ENCODE peak calls at places on chromosomes 2 and 18, in ten cellular contexts. One of them, this sample, is unnamed.

GRCh38 chr2:181258761-181259160 is 198.4 kb upstream of the ITGA4 start:
- DNase-seq in CD4-positive, alpha-beta T cell: no peak
- DNase-seq in fibroblast of pulmonary artery: peak
- DNase-seq in fibroblast of lung: no peak
- DNase-seq in WTC11: no peak
- DNase-seq in astrocyte of the spinal cord: peak
- DNase-seq in bronchial epithelial cell: peak
- DNase-seq in coronary artery: no peak
- DNase-seq in MM.1S: no peak
- DNase-seq in WERI-Rb-1: no peak
- DNase-seq in this sample: no peak

GRCh38 chr18:48948112-48949050 is 2.4 kb downstream of the SMAD7 start:
- DNase-seq in CD4-positive, alpha-beta T cell: peak
- DNase-seq in fibroblast of pulmonary artery: peak
- DNase-seq in fibroblast of lung: peak
- DNase-seq in WTC11: peak
- DNase-seq in astrocyte of the spinal cord: peak
- DNase-seq in bronchial epithelial cell: no peak
- DNase-seq in coronary artery: peak
- DNase-seq in MM.1S: peak
- DNase-seq in WERI-Rb-1: peak
- DNase-seq in this sample: peak

GRCh38 chr2:149692837-149693518 is 105.4 kb upstream of the MMADHC start:
- DNase-seq in CD4-positive, alpha-beta T cell: no peak
- DNase-seq in fibroblast of pulmonary artery: peak
- DNase-seq in fibroblast of lung: peak
- DNase-seq in WTC11: no peak
- DNase-seq in astrocyte of the spinal cord: no peak
- DNase-seq in bronchial epithelial cell: no peak
- DNase-seq in coronary artery: no peak
- DNase-seq in MM.1S: no peak
- DNase-seq in WERI-Rb-1: no peak
- DNase-seq in this sample: no peak

GRCh38 chr2:128316777-128317185 is 1.9 kb downstream of the HS6ST1 start:
- DNase-seq in CD4-positive, alpha-beta T cell: peak
- DNase-seq in fibroblast of pulmonary artery: no peak
- DNase-seq in fibroblast of lung: no peak
- DNase-seq in WTC11: no peak
- DNase-seq in astrocyte of the spinal cord: no peak
- DNase-seq in bronchial epithelial cell: no peak
- DNase-seq in coronary artery: peak
- DNase-seq in MM.1S: no peak
- DNase-seq in WERI-Rb-1: no peak
- DNase-seq in this sample: no peak

GRCh38 chr2:141341444-141341843 is 789.4 kb downstream of the LRP1B start:
- DNase-seq in CD4-positive, alpha-beta T cell: no peak
- DNase-seq in fibroblast of pulmonary artery: peak
- DNase-seq in fibroblast of lung: peak
- DNase-seq in WTC11: no peak
- DNase-seq in astrocyte of the spinal cord: peak
- DNase-seq in bronchial epithelial cell: peak
- DNase-seq in coronary artery: no peak
- DNase-seq in MM.1S: no peak
- DNase-seq in WERI-Rb-1: no peak
- DNase-seq in this sample: no peak

GRCh38 chr18:48715651-48716354 is 177.0 kb downstream of the CTIF start:
- DNase-seq in CD4-positive, alpha-beta T cell: no peak
- DNase-seq in fibroblast of pulmonary artery: no peak
- DNase-seq in fibroblast of lung: no peak
- DNase-seq in WTC11: no peak
- DNase-seq in astrocyte of the spinal cord: no peak
- DNase-seq in bronchial epithelial cell: no peak
- DNase-seq in coronary artery: no peak
- DNase-seq in MM.1S: no peak
- DNase-seq in WERI-Rb-1: no peak
- DNase-seq in this sample: peak

GRCh38 chr18:59861009-59861408 is 38.8 kb upstream of the PMAIP1 start:
- DNase-seq in CD4-positive, alpha-beta T cell: no peak
- DNase-seq in fibroblast of pulmonary artery: peak
- DNase-seq in fibroblast of lung: no peak
- DNase-seq in WTC11: no peak
- DNase-seq in astrocyte of the spinal cord: no peak
- DNase-seq in bronchial epithelial cell: no peak
- DNase-seq in coronary artery: no peak
- DNase-seq in MM.1S: no peak
- DNase-seq in WERI-Rb-1: no peak
- DNase-seq in this sample: no peak

GRCh38 chr2:190344275-190344827 is 962 bp downstream of the INPP1 start:
- DNase-seq in CD4-positive, alpha-beta T cell: no peak
- DNase-seq in fibroblast of pulmonary artery: no peak
- DNase-seq in fibroblast of lung: peak
- DNase-seq in WTC11: no peak
- DNase-seq in astrocyte of the spinal cord: no peak
- DNase-seq in bronchial epithelial cell: no peak
- DNase-seq in coronary artery: no peak
- DNase-seq in MM.1S: peak
- DNase-seq in WERI-Rb-1: peak
- DNase-seq in this sample: peak

GRCh38 chr2:169073972-169074751 is 4.8 kb downstream of the DHRS9 start:
- DNase-seq in CD4-positive, alpha-beta T cell: no peak
- DNase-seq in fibroblast of pulmonary artery: peak
- DNase-seq in fibroblast of lung: no peak
- DNase-seq in WTC11: no peak
- DNase-seq in astrocyte of the spinal cord: peak
- DNase-seq in bronchial epithelial cell: peak
- DNase-seq in coronary artery: no peak
- DNase-seq in MM.1S: no peak
- DNase-seq in WERI-Rb-1: no peak
- DNase-seq in this sample: no peak

GRCh38 chr2:236823976-236824375 is 254.4 kb downstream of the ACKR3 start:
- DNase-seq in CD4-positive, alpha-beta T cell: no peak
- DNase-seq in fibroblast of pulmonary artery: no peak
- DNase-seq in fibroblast of lung: no peak
- DNase-seq in WTC11: no peak
- DNase-seq in astrocyte of the spinal cord: no peak
- DNase-seq in bronchial epithelial cell: peak
- DNase-seq in coronary artery: no peak
- DNase-seq in MM.1S: no peak
- DNase-seq in WERI-Rb-1: peak
- DNase-seq in this sample: no peak

GRCh38 chr2:161900241-161900640 is 173.8 kb downstream of the DPP4 start:
- DNase-seq in CD4-positive, alpha-beta T cell: no peak
- DNase-seq in fibroblast of pulmonary artery: no peak
- DNase-seq in fibroblast of lung: no peak
- DNase-seq in WTC11: no peak
- DNase-seq in astrocyte of the spinal cord: no peak
- DNase-seq in bronchial epithelial cell: no peak
- DNase-seq in coronary artery: no peak
- DNase-seq in MM.1S: no peak
- DNase-seq in WERI-Rb-1: no peak
- DNase-seq in this sample: no peak

GRCh38 chr2:239626971-239627598 is 226.3 kb upstream of the HDAC4 start:
- DNase-seq in CD4-positive, alpha-beta T cell: no peak
- DNase-seq in fibroblast of pulmonary artery: no peak
- DNase-seq in fibroblast of lung: no peak
- DNase-seq in WTC11: no peak
- DNase-seq in astrocyte of the spinal cord: no peak
- DNase-seq in bronchial epithelial cell: no peak
- DNase-seq in coronary artery: no peak
- DNase-seq in MM.1S: no peak
- DNase-seq in WERI-Rb-1: no peak
- DNase-seq in this sample: no peak

GRCh38 chr2:164014068-164014577 is 278.3 kb upstream of the FIGN start:
- DNase-seq in CD4-positive, alpha-beta T cell: no peak
- DNase-seq in fibroblast of pulmonary artery: peak
- DNase-seq in fibroblast of lung: peak
- DNase-seq in WTC11: no peak
- DNase-seq in astrocyte of the spinal cord: peak
- DNase-seq in bronchial epithelial cell: no peak
- DNase-seq in coronary artery: no peak
- DNase-seq in MM.1S: no peak
- DNase-seq in WERI-Rb-1: no peak
- DNase-seq in this sample: no peak

GRCh38 chr18:63788447-63789096 is 13.4 kb downstream of the SERPINB7 start:
- DNase-seq in CD4-positive, alpha-beta T cell: peak
- DNase-seq in fibroblast of pulmonary artery: peak
- DNase-seq in fibroblast of lung: peak
- DNase-seq in WTC11: no peak
- DNase-seq in astrocyte of the spinal cord: peak
- DNase-seq in bronchial epithelial cell: peak
- DNase-seq in coronary artery: no peak
- DNase-seq in MM.1S: no peak
- DNase-seq in WERI-Rb-1: no peak
- DNase-seq in this sample: no peak

GRCh38 chr2:144443837-144444236 is 76.1 kb downstream of the ZEB2 start:
- DNase-seq in CD4-positive, alpha-beta T cell: no peak
- DNase-seq in fibroblast of pulmonary artery: no peak
- DNase-seq in fibroblast of lung: no peak
- DNase-seq in WTC11: no peak
- DNase-seq in astrocyte of the spinal cord: no peak
- DNase-seq in bronchial epithelial cell: no peak
- DNase-seq in coronary artery: no peak
- DNase-seq in MM.1S: no peak
- DNase-seq in WERI-Rb-1: no peak
- DNase-seq in this sample: no peak

GRCh38 chr18:73189718-73190117 is 321.9 kb upstream of the NETO1 start:
- DNase-seq in CD4-positive, alpha-beta T cell: no peak
- DNase-seq in fibroblast of pulmonary artery: no peak
- DNase-seq in fibroblast of lung: no peak
- DNase-seq in WTC11: no peak
- DNase-seq in astrocyte of the spinal cord: no peak
- DNase-seq in bronchial epithelial cell: no peak
- DNase-seq in coronary artery: no peak
- DNase-seq in MM.1S: no peak
- DNase-seq in WERI-Rb-1: no peak
- DNase-seq in this sample: no peak

GRCh38 chr2:104804148-104804890 is 49.6 kb upstream of the POU3F3 start:
- DNase-seq in CD4-positive, alpha-beta T cell: no peak
- DNase-seq in fibroblast of pulmonary artery: no peak
- DNase-seq in fibroblast of lung: no peak
- DNase-seq in WTC11: peak
- DNase-seq in astrocyte of the spinal cord: no peak
- DNase-seq in bronchial epithelial cell: no peak
- DNase-seq in coronary artery: no peak
- DNase-seq in MM.1S: no peak
- DNase-seq in WERI-Rb-1: no peak
- DNase-seq in this sample: no peak
- TF ChIP-seq CTCF in CD4-positive, alpha-beta T cell: no peak
- TF ChIP-seq CTCF in fibroblast of pulmonary artery: no peak
- TF ChIP-seq CTCF in fibroblast of lung: no peak
- TF ChIP-seq CTCF in WTC11: no peak
- TF ChIP-seq CTCF in astrocyte of the spinal cord: no peak
- TF ChIP-seq CTCF in bronchial epithelial cell: no peak
- TF ChIP-seq CTCF in coronary artery: no peak
- TF ChIP-seq CTCF in MM.1S: no peak
- TF ChIP-seq CTCF in WERI-Rb-1: no peak
- TF ChIP-seq CTCF in this sample: no peak

GRCh38 chr18:57390044-57390443 is 37.7 kb downstream of the ST8SIA3 start:
- DNase-seq in CD4-positive, alpha-beta T cell: no peak
- DNase-seq in fibroblast of pulmonary artery: no peak
- DNase-seq in fibroblast of lung: no peak
- DNase-seq in WTC11: no peak
- DNase-seq in astrocyte of the spinal cord: no peak
- DNase-seq in bronchial epithelial cell: no peak
- DNase-seq in coronary artery: no peak
- DNase-seq in MM.1S: no peak
- DNase-seq in WERI-Rb-1: no peak
- DNase-seq in this sample: no peak
- TF ChIP-seq CTCF in CD4-positive, alpha-beta T cell: no peak
- TF ChIP-seq CTCF in fibroblast of pulmonary artery: no peak
- TF ChIP-seq CTCF in fibroblast of lung: no peak
- TF ChIP-seq CTCF in WTC11: no peak
- TF ChIP-seq CTCF in astrocyte of the spinal cord: no peak
- TF ChIP-seq CTCF in bronchial epithelial cell: no peak
- TF ChIP-seq CTCF in coronary artery: no peak
- TF ChIP-seq CTCF in MM.1S: no peak
- TF ChIP-seq CTCF in WERI-Rb-1: no peak
- TF ChIP-seq CTCF in this sample: no peak

DNA sequence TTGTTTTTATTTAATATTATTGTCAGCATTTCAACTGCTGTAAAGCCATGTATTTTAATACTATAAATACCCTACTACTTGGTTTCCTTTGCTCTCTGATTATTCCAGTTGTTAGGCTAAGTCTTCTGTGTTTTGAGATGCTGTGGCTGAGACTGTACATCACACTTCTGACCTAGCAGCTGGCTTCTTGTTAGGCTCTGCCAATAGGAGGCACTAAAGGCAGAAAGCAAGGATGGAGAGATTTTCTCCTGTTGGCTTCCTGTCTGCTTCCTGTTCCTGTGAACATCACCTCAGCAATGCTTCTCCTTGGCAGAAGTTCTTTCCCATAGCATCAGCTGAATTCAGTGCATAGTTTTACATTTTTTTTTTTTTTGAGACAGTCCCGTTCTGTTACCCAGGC is 68.3 kb upstream of the YPEL5 start:
- DNase-seq in CD4-positive, alpha-beta T cell: no peak
- DNase-seq in fibroblast of pulmonary artery: peak
- DNase-seq in fibroblast of lung: no peak
- DNase-seq in WTC11: no peak
- DNase-seq in astrocyte of the spinal cord: no peak
- DNase-seq in bronchial epithelial cell: no peak
- DNase-seq in coronary artery: no peak
- DNase-seq in MM.1S: no peak
- DNase-seq in WERI-Rb-1: no peak
- DNase-seq in this sample: no peak
- TF ChIP-seq CTCF in CD4-positive, alpha-beta T cell: no peak
- TF ChIP-seq CTCF in fibroblast of pulmonary artery: no peak
- TF ChIP-seq CTCF in fibroblast of lung: no peak
- TF ChIP-seq CTCF in WTC11: no peak
- TF ChIP-seq CTCF in astrocyte of the spinal cord: no peak
- TF ChIP-seq CTCF in bronchial epithelial cell: no peak
- TF ChIP-seq CTCF in coronary artery: no peak
- TF ChIP-seq CTCF in MM.1S: no peak
- TF ChIP-seq CTCF in WERI-Rb-1: peak
- TF ChIP-seq CTCF in this sample: no peak

DNA sequence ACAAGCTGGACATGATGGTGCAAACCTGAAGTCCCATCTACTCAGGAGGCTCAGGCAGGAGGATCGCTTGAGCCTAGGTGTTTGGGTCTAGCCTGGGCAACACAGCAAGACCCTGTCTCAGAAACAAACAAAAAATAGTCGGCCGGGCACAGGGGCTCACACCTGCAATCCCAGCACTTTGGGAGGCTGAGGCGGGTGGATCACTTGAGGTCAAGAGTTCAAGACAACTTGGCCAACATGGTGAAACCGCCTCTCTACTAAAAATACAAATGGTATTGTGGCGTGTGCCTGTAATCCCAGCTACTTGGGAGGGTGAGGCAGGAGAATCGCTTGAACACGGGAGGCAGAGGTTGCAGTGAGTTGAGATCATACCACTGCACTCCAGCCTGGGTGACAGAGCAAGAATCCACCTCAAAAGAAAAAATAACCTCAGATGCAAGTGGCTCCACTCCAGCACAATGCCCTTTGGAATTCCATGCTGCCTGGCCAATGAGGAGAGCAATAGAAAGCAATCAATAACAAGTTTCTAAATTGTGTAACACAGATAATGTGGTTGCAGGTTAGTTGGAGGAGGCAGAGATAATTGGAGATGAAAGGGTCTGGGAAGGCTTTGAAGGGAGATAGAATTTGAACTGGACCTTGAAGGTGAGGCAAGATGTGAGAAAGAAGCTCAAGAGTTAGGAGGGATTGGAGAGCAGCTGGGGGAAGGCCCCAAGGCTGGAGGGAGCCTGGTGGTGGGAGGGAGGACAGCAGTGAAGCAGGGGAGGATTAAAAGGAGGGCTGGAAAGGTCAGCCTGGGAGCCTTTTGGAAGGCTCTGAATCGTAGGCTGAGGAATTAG is 6.0 kb downstream of the TTC31 start:
- DNase-seq in CD4-positive, alpha-beta T cell: no peak
- DNase-seq in fibroblast of pulmonary artery: no peak
- DNase-seq in fibroblast of lung: no peak
- DNase-seq in WTC11: no peak
- DNase-seq in astrocyte of the spinal cord: no peak
- DNase-seq in bronchial epithelial cell: no peak
- DNase-seq in coronary artery: no peak
- DNase-seq in MM.1S: no peak
- DNase-seq in WERI-Rb-1: peak
- DNase-seq in this sample: no peak
- TF ChIP-seq CTCF in CD4-positive, alpha-beta T cell: no peak
- TF ChIP-seq CTCF in fibroblast of pulmonary artery: no peak
- TF ChIP-seq CTCF in fibroblast of lung: no peak
- TF ChIP-seq CTCF in WTC11: no peak
- TF ChIP-seq CTCF in astrocyte of the spinal cord: no peak
- TF ChIP-seq CTCF in bronchial epithelial cell: no peak
- TF ChIP-seq CTCF in coronary artery: no peak
- TF ChIP-seq CTCF in MM.1S: no peak
- TF ChIP-seq CTCF in WERI-Rb-1: peak
- TF ChIP-seq CTCF in this sample: no peak